ENCODE peak calls at places on chromosomes 3 and 15, in five cellular contexts. T is tibial nerve, X is PC-9, S is AG04450, K is left lung. C is an unnamed sample.

GRCh38 chr3:20658491-20658890 is 472.5 kb upstream of the SGO1 start:
- DNase-seq in X (no peak), S (no peak), T (no peak), K (no peak), C (no peak)

GRCh38 chr3:128433630-128434185 is 33.0 kb downstream of the DNAJB8 start:
- DNase-seq in S (no peak), T (no peak), X (peak), K (no peak), C (no peak)

GRCh38 chr3:155323063-155323666 is 29.7 kb upstream of the STRIT1 start:
- DNase-seq in K (no peak), S (peak), X (peak), T (no peak), C (peak)

GRCh38 chr3:185966655-185967054 is 28.8 kb upstream of the TRA2B start:
- DNase-seq in K (no peak), S (no peak), T (no peak), X (no peak), C (no peak)

GRCh38 chr3:20064796-20065564 is 24.7 kb downstream of the KAT2B start:
- DNase-seq in K (no peak), T (no peak), S (no peak), X (no peak), C (no peak)

GRCh38 chr3:52289747-52290595 is 2.3 kb downstream of the GLYCTK start:
- DNase-seq in T (no peak), S (no peak), K (peak), X (no peak), C (no peak)

GRCh38 chr15:96217983-96218382 is 112.5 kb upstream of the NR2F2 start:
- DNase-seq in X (no peak), K (no peak), S (no peak), T (no peak), C (no peak)

GRCh38 chr3:12451960-12452359 is 32.3 kb upstream of the TSEN2 start:
- DNase-seq in X (no peak), T (no peak), S (no peak), K (no peak), C (no peak)

GRCh38 chr3:60650171-60650570 is 601.1 kb downstream of the FHIT start:
- DNase-seq in K (no peak), S (no peak), T (no peak), X (no peak), C (no peak)

GRCh38 chr3:126721246-126721645 is 17.2 kb downstream of the CHCHD6 start:
- DNase-seq in X (no peak), T (no peak), K (no peak), S (no peak), C (no peak)

GRCh38 chr3:86948840-86949239 is 42.1 kb downstream of the VGLL3 start:
- DNase-seq in T (no peak), X (no peak), K (no peak), S (no peak), C (peak)

GRCh38 chr3:175456496-175456895 is 597.4 kb downstream of the NAALADL2 start:
- DNase-seq in S (no peak), K (no peak), T (no peak), X (no peak), C (no peak)

GRCh38 chr3:114350690-114351089 is 56.9 kb downstream of the TIGIT start:
- DNase-seq in K (peak), T (no peak), S (no peak), X (no peak), C (no peak)

GRCh38 chr3:184477940-184478339 is 83.6 kb upstream of the EPHB3 start:
- DNase-seq in T (no peak), K (no peak), S (no peak), X (no peak), C (no peak)

GRCh38 chr3:183698318-183698731 is 728 bp downstream of the YEATS2 start:
- DNase-seq in S (no peak), T (no peak), X (peak), K (no peak), C (peak)

GRCh38 chr3:132695006-132695405 is 27.2 kb downstream of the NPHP3 start:
- DNase-seq in T (no peak), X (no peak), S (no peak), K (no peak), C (no peak)

GRCh38 chr15:85755942-85756341 is 38.8 kb downstream of the KLHL25 start:
- DNase-seq in S (no peak), X (no peak), T (no peak), K (peak), C (no peak)

GRCh38 chr3:189908646-189909045 is 212.1 kb downstream of the P3H2 start:
- DNase-seq in K (no peak), X (peak), T (no peak), S (peak), C (peak)

GRCh38 chr3:124791639-124792111 is 61.4 kb downstream of the UMPS start:
- DNase-seq in S (peak), T (no peak), X (no peak), K (no peak), C (peak)

DNA sequence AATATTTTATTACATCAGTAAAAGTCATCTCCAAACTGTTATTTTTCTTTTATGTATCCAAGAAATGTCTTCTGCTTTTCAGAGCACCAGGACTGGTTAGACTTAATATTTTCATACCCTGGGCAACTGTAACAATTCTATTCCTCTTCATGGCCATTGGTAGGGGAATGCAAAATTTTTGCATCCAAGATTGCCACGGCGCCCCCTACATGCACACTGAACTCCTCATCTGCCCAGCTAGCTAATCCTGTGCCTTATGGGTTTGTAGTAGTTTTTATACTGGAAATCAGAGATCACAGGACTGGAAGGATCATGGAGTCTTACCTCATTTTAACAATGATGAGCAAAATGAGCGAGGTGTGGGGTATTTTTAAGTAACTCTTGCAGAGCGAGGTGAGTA is 74.2 kb downstream of the CRTC3 start:
- DNase-seq in T (no peak), X (no peak), K (peak), S (no peak), C (no peak)
- TF ChIP-seq CTCF in T (peak), X (no peak), K (peak), S (peak), C (peak)

DNA sequence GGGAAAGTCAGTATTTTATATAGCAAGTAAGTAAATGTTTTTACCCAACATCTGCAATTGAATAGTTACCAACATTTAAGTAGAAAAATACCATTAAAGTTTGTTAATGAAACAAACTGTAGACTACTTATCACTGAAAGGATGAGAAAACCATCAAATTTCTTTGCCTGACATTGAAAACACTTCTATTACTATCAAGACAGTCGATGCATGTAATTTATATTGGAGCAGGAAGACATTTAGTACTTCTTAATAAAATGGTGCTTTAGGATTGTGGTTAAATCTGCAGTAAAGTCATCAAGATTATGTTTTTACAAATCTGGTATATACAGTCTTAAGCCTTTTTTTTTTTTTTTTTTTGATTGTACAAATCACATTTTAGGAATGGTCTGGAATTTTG is 13.9 kb upstream of the CHD2 start:
- DNase-seq in S (no peak), X (no peak), K (no peak), T (no peak), C (peak)
- H3K4me3 ChIP-seq in S (peak), X (peak), K (peak), T (no peak), C (peak)

GRCh38 chr3:116863842-116864626 is 154.5 kb downstream of the TUSC7 start:
- DNase-seq in S (peak), T (no peak), K (no peak), X (no peak), C (peak)

GRCh38 chr3:116863270-116863770 is 153.7 kb downstream of the TUSC7 start:
- DNase-seq in X (no peak), S (no peak), K (no peak), T (no peak), C (no peak)

DNA sequence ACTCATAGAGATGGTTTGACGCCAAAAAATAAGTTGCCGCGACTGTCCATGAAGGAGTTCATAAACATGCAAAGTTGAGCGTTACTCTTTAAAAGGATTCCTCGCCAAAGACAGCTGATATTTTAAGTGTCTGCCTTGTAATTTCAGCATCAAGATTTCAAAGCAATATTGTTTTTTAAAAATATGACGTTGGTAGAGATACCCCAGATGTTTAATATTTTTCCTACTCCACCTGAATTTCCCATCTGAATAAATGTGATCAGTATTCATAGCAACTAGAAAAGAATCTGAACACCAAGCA is 155.0 kb downstream of the TUSC7 start:
- DNase-seq in K (no peak), X (no peak), S (no peak), T (no peak), C (no peak)
- TF ChIP-seq CTCF in K (no peak), X (no peak), S (no peak), T (peak), C (no peak)

DNA sequence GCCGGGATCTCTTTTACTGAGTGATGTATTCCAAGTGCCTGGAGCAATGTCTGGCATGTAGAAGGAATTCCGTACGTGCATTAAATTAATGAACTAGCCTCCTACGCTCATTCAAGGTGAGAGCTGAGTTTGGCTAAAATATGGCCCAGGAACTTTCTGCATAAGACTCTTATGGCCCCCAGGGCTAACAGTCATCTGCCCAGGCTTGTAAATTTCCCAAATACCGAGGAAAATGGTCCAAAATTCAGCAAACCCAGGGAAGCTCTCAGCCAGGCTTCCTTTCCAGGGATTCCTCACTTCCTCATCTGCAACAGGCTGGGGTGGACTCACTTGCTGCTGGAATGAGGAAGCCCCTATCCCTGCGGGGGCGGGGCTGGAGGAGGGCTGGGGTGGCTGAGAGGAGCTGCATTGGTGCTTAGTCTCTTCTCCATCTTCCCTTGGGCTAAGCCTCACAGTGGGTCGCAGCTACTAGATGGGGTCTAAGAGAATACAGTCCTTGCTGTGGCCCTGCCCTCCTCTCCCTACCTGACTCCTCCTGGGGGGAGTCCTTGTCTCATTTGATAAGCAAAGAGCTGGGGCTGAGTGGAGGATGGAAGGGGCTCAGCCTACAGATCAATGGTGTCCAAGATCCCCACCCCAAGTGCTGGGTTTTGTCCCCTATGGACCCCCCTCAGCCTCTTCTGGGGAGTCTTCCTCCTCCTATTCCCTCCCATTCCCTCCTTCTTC is 28.5 kb upstream of the APOD start:
- DNase-seq in X (no peak), K (peak), T (peak), S (no peak), C (no peak)
- H3K4me3 ChIP-seq in X (no peak), K (no peak), T (no peak), S (no peak), C (no peak)

GRCh38 chr3:38348903-38349302 is 2.3 kb downstream of the XYLB start:
- DNase-seq in T (no peak), X (no peak), S (no peak), K (no peak), C (peak)

GRCh38 chr3:38346584-38347410 is at the start of gene XYLB:
- DNase-seq in X (peak), S (peak), T (peak), K (peak), C (peak)

GRCh38 chr3:38345879-38346583 is 554 bp upstream of the XYLB start:
- DNase-seq in X (no peak), T (no peak), K (no peak), S (no peak), C (no peak)

GRCh38 chr3:38347421-38348200 is 1.0 kb downstream of the XYLB start:
- DNase-seq in K (no peak), X (no peak), T (no peak), S (no peak), C (no peak)

GRCh38 chr3:38343797-38344594 is 2.6 kb upstream of the XYLB start:
- DNase-seq in X (no peak), T (no peak), S (no peak), K (no peak), C (no peak)
- TF ChIP-seq CTCF in X (no peak), T (no peak), S (no peak), K (no peak), C (no peak)

C was measured in astrocyte of the spinal cord.